ENCODE peak calls at places on chromosomes 2 and 18, in eight cellular contexts. U, N, C, T, Q, A, P and X are unnamed samples.

GRCh38 chr18:44520981-44521672 is 159.6 kb upstream of the SETBP1 start:
- DNase-seq in U (peak), N (no peak), C (no peak), T (no peak), Q (peak), A (peak), P (peak), X (peak)

GRCh38 chr2:23513881-23514793 is 129.2 kb downstream of the KLHL29 start:
- DNase-seq in U (no peak), N (no peak), C (no peak), T (no peak), Q (no peak), A (no peak), P (no peak), X (peak)

GRCh38 chr18:33212363-33212762 is 228.2 kb downstream of the CCDC178 start:
- DNase-seq in U (no peak), N (no peak), C (no peak), T (no peak), Q (no peak), A (peak), P (no peak), X (no peak)

GRCh38 chr18:10085405-10085804 is 171.6 kb downstream of the VAPA start:
- DNase-seq in U (peak), N (no peak), C (no peak), T (no peak), Q (peak), A (no peak), P (no peak), X (no peak)

GRCh38 chr2:100875516-100876230 is 55.7 kb downstream of the NPAS2 start:
- DNase-seq in U (peak), N (no peak), C (no peak), T (no peak), Q (peak), A (peak), P (peak), X (no peak)

GRCh38 chr2:235098736-235099494 is 147.1 kb downstream of the SH3BP4 start:
- DNase-seq in U (peak), N (no peak), C (no peak), T (peak), Q (peak), A (no peak), P (peak), X (peak)

GRCh38 chr2:178480227-178481181 is at the start of gene PLEKHA3:
- DNase-seq in U (peak), N (peak), C (peak), T (peak), Q (peak), A (peak), P (peak), X (peak)

GRCh38 chr2:72815655-72816268 is 10.1 kb downstream of the EXOC6B start:
- DNase-seq in U (no peak), N (no peak), C (no peak), T (peak), Q (no peak), A (peak), P (no peak), X (no peak)

GRCh38 chr2:161946489-161947107 is 127.4 kb downstream of the DPP4 start:
- DNase-seq in U (peak), N (no peak), C (no peak), T (peak), Q (peak), A (peak), P (peak), X (peak)

GRCh38 chr2:211033765-211034164 is 477.4 kb downstream of the CPS1 start:
- DNase-seq in U (peak), N (no peak), C (no peak), T (peak), Q (no peak), A (peak), P (no peak), X (peak)

GRCh38 chr2:105256431-105257047 is 15.0 kb downstream of the GPR45 start:
- DNase-seq in U (peak), N (no peak), C (no peak), T (no peak), Q (no peak), A (peak), P (no peak), X (no peak)

GRCh38 chr2:238513346-238513745 is 86.6 kb downstream of the ASB1 start:
- DNase-seq in U (no peak), N (peak), C (no peak), T (peak), Q (peak), A (peak), P (no peak), X (peak)

GRCh38 chr2:113136828-113137775 is 9.7 kb downstream of the IL1RN start:
- DNase-seq in U (no peak), N (no peak), C (no peak), T (peak), Q (peak), A (peak), P (peak), X (peak)

GRCh38 chr2:140567734-140568133 is 1563.1 kb downstream of the LRP1B start:
- DNase-seq in U (peak), N (no peak), C (no peak), T (no peak), Q (peak), A (peak), P (no peak), X (peak)

GRCh38 chr2:135741043-135741394 is 636 bp upstream of the UBXN4 start:
- DNase-seq in U (no peak), N (no peak), C (no peak), T (no peak), Q (no peak), A (no peak), P (no peak), X (no peak)

GRCh38 chr2:119233326-119234020 is 9.8 kb downstream of the STEAP3 start:
- DNase-seq in U (peak), N (no peak), C (no peak), T (no peak), Q (peak), A (peak), P (no peak), X (peak)

GRCh38 chr2:217798743-217799552 is 203.8 kb downstream of the TNS1 start:
- DNase-seq in U (no peak), N (peak), C (no peak), T (no peak), Q (no peak), A (no peak), P (no peak), X (no peak)

GRCh38 chr2:241139531-241140444 is 9.5 kb downstream of the PASK start:
- DNase-seq in U (no peak), N (no peak), C (no peak), T (no peak), Q (no peak), A (no peak), P (no peak), X (no peak)

GRCh38 chr2:173397539-173397938 is 42.9 kb downstream of the CDCA7 start:
- DNase-seq in U (no peak), N (no peak), C (no peak), T (peak), Q (no peak), A (peak), P (no peak), X (no peak)

GRCh38 chr2:43840961-43841360 is 2.2 kb downstream of the ABCG8 start:
- DNase-seq in U (no peak), N (no peak), C (no peak), T (no peak), Q (no peak), A (peak), P (no peak), X (no peak)

GRCh38 chr2:1625281-1626001 is 118.9 kb downstream of the PXDN start:
- DNase-seq in U (peak), N (no peak), C (no peak), T (peak), Q (peak), A (peak), P (peak), X (peak)

GRCh38 chr2:226208726-226209125 is 590.9 kb downstream of the IRS1 start:
- DNase-seq in U (peak), N (no peak), C (no peak), T (no peak), Q (peak), A (peak), P (no peak), X (peak)

GRCh38 chr2:36370281-36370680 is 14.7 kb downstream of the CRIM1 start:
- DNase-seq in U (no peak), N (no peak), C (no peak), T (no peak), Q (no peak), A (no peak), P (no peak), X (no peak)
- H3K4me3 ChIP-seq in U (no peak), N (no peak), C (no peak), T (no peak), Q (no peak), A (no peak), P (no peak), X (no peak)

DNA sequence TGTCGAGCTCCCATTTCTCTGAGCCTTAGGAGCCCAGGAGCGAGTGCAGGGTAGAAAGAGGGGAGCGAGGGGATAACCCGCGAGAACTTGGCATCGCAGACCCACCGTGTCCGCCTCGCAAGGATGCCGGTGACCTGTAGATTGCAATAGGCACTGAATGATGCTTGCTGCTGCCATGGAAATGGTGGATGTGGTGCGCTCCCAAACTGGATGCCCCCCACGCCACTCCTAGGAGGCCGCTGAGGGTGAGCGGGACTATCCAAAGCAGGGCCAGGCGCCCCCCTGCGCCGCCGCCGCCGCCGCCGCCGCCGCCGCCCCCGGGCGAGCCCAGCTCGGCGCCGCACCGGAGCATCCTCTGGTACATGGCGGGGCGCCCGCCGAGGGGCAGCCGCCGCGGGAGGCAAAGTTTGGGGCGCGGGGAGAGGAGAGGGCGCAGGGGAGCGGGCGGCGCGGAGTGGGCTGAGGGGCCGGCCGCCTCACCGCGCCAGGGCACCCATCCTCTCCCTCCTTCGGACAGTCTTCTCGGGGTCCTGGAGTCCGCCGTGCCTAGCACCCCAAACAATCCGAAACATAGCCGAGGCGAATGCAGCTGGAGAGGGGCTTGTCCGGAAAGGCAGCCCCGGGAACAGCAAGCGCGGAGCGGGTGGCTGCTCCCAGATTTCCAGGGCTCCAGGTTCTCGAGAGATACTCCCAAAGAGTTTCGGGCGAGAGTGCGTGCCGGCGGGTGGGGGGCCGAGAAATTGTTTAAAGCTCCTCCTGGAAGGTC is 685.2 kb downstream of the NRXN1 start:
- DNase-seq in U (no peak), N (no peak), C (no peak), T (peak), Q (no peak), A (no peak), P (no peak), X (no peak)
- H3K4me3 ChIP-seq in U (peak), N (peak), C (no peak), T (peak), Q (no peak), A (no peak), P (peak), X (no peak)

DNA sequence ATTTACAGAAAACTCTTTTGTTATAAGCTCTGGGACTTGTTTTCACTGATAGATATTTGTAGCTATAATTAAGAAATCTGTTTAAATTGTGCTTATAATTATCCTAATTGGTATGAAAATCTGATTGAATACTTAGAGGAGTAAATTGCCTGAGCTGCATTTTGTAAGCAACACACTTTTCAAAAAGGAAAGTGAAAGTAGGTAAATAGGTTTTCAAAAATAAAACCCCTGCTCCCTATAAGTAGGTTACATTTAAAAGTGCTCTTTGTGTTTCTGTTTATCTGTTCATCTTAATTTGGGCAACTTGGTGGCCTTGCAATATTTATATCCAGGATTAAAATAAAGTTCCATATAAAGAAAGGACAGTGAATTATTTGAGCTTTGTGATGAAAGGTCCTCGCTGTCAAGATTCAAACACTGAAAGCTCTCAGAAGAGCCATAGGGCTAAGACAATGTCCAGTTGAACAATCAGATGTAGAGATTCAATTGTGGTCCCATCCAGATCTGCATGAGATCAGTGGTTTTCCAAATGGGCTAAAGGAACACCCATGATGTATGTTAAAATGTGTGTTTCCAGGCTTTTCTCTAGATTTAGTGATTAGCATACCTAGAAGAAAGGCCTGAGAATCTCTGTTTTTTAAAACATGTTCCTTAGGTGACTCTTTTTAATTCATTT is 371.6 kb downstream of the RPRM start:
- DNase-seq in U (no peak), N (no peak), C (no peak), T (no peak), Q (no peak), A (no peak), P (no peak), X (no peak)
- H3K4me3 ChIP-seq in U (no peak), N (no peak), C (no peak), T (no peak), Q (no peak), A (no peak), P (no peak), X (no peak)

DNA sequence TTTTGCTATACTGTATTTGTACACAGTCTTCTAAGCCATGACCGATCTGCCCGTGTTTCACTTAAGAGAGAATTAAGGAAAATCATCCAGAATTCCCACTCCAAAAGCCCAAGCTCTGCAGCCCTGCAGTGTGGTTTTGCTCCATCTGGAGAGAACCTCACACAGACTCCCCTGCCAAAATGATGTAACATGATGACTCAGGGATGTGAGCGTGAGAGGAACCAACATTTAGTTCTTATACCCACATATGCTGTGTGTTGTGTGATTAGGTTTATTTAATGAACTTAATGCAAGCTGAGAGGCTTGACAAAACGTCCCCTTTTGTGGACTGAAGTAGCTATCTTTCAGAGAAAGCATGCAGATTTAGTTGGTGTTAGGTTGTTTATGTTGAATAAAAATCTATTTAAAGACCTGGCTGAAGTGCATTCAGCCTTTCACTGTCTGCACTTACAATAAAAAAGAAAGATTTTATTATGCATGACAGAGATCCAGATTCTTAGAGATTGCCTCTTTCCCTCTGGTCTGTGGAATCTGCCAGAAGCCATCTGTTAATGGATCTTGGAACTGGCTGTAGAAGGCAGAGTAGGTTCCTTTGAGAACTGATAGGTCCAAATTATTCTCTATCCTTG is 6.3 kb downstream of the RAB12 start:
- DNase-seq in U (peak), N (no peak), C (no peak), T (no peak), Q (peak), A (peak), P (peak), X (peak)
- H3K4me3 ChIP-seq in U (peak), N (no peak), C (no peak), T (peak), Q (no peak), A (no peak), P (no peak), X (peak)

DNA sequence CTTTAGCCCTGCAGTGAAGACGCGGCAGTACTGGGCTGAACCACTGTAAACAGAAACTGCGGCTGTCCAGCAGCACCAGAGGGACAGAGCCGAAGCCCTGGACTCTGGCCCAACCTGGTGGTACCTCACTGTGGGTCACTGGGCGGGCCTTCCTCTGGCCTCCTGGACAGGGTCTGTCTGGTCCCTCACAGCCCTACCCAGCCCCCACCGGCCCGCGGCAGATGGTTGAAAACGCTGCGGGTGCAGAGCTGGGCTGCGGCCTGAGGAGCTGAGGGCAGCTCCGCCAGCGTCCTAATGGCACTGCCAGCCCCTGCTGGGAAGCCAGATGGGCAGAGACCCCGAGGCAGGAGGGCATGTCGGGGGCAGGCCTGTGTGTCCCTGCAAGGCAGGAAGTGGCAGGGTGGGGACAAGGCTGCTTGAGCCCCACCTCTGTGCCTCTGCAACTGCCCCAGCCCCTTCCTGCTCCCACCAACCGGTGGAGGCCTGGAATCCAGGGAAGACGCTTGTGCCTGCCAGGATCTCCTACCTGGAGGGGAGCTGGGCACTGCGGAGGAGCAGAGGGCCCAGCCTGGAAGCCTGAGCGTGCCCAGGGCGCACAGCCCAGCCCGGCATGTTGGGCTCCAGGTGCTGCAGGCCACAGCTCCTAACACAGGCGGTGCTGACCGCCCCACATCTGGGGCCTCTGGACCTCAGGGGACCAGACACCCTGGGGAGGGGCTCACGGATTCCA is 36.3 kb downstream of the HS6ST1 start:
- DNase-seq in U (no peak), N (peak), C (no peak), T (no peak), Q (no peak), A (no peak), P (no peak), X (no peak)
- H3K4me3 ChIP-seq in U (no peak), N (no peak), C (no peak), T (no peak), Q (no peak), A (no peak), P (no peak), X (no peak)